ENCODE peak calls at places on chromosomes 11 and 22, in five cellular contexts. One of them, this sample, is unnamed.

GRCh38 chr11:130156108-130157022 is 3.2 kb upstream of the ST14 start:
- DNase-seq in heart right ventricle: no peak
- DNase-seq in cardiac muscle cell: no peak
- DNase-seq in lower lobe of right lung: no peak
- DNase-seq in tibial nerve: no peak
- DNase-seq in this sample: no peak

GRCh38 chr22:39244496-39245129 is at the start of gene PDGFB:
- DNase-seq in heart right ventricle: peak; percentile 79
- DNase-seq in cardiac muscle cell: peak; percentile 60
- DNase-seq in lower lobe of right lung: no peak
- DNase-seq in tibial nerve: peak; percentile 35
- DNase-seq in this sample: no peak

GRCh38 chr11:18065572-18065971 is 19.5 kb upstream of the TPH1 start:
- DNase-seq in heart right ventricle: no peak
- DNase-seq in cardiac muscle cell: peak; percentile 26
- DNase-seq in lower lobe of right lung: no peak
- DNase-seq in tibial nerve: no peak
- DNase-seq in this sample: no peak

GRCh38 chr22:36331306-36331911 is 56.4 kb downstream of the MYH9 start:
- DNase-seq in heart right ventricle: peak; percentile 85
- DNase-seq in cardiac muscle cell: peak; percentile 74
- DNase-seq in lower lobe of right lung: peak; percentile 89
- DNase-seq in tibial nerve: peak; percentile 61
- DNase-seq in this sample: peak; percentile 90

GRCh38 chr11:128324531-128325141 is 262.7 kb downstream of the ETS1 start:
- DNase-seq in heart right ventricle: no peak
- DNase-seq in cardiac muscle cell: peak; percentile 43
- DNase-seq in lower lobe of right lung: no peak
- DNase-seq in tibial nerve: no peak
- DNase-seq in this sample: peak; percentile 43

GRCh38 chr11:17528181-17528691 is 16.0 kb downstream of the USH1C start:
- DNase-seq in heart right ventricle: peak; percentile 47
- DNase-seq in cardiac muscle cell: peak; percentile 77
- DNase-seq in lower lobe of right lung: no peak
- DNase-seq in tibial nerve: peak; percentile 28
- DNase-seq in this sample: peak; percentile 75

GRCh38 chr11:108498046-108498815 is at the start of gene POGLUT3:
- DNase-seq in heart right ventricle: peak; percentile 48
- DNase-seq in cardiac muscle cell: peak; percentile 76
- DNase-seq in lower lobe of right lung: peak; percentile 67
- DNase-seq in tibial nerve: peak; percentile 29
- DNase-seq in this sample: peak; percentile 61

GRCh38 chr11:77322506-77322905 is 21.0 kb upstream of the GDPD4 start:
- DNase-seq in heart right ventricle: peak; percentile 5
- DNase-seq in cardiac muscle cell: no peak
- DNase-seq in lower lobe of right lung: no peak
- DNase-seq in tibial nerve: no peak
- DNase-seq in this sample: no peak

GRCh38 chr11:1044160-1044559 is 7.6 kb upstream of the MUC6 start:
- DNase-seq in heart right ventricle: no peak
- DNase-seq in cardiac muscle cell: no peak
- DNase-seq in lower lobe of right lung: no peak
- DNase-seq in tibial nerve: no peak
- DNase-seq in this sample: no peak

GRCh38 chr11:9172394-9172793 is 81.0 kb upstream of the SCUBE2 start:
- DNase-seq in heart right ventricle: no peak
- DNase-seq in cardiac muscle cell: no peak
- DNase-seq in lower lobe of right lung: no peak
- DNase-seq in tibial nerve: no peak
- DNase-seq in this sample: no peak

GRCh38 chr11:2886191-2886894 is 768 bp upstream of the CDKN1C start:
- DNase-seq in heart right ventricle: peak; percentile 40
- DNase-seq in cardiac muscle cell: peak; percentile 85
- DNase-seq in lower lobe of right lung: peak; percentile 66
- DNase-seq in tibial nerve: no peak
- DNase-seq in this sample: peak; percentile 87

GRCh38 chr22:28283025-28283654 is 364.1 kb upstream of the PITPNB start:
- DNase-seq in heart right ventricle: peak; percentile 8
- DNase-seq in cardiac muscle cell: no peak
- DNase-seq in lower lobe of right lung: no peak
- DNase-seq in tibial nerve: peak; percentile 53
- DNase-seq in this sample: no peak

GRCh38 chr22:23466351-23466750 is 113.7 kb downstream of the IGLL1 start:
- DNase-seq in heart right ventricle: no peak
- DNase-seq in cardiac muscle cell: no peak
- DNase-seq in lower lobe of right lung: no peak
- DNase-seq in tibial nerve: no peak
- DNase-seq in this sample: no peak

GRCh38 chr11:57460756-57461749 is 725 bp downstream of the RTN4RL2 start:
- DNase-seq in heart right ventricle: no peak
- DNase-seq in cardiac muscle cell: no peak
- DNase-seq in lower lobe of right lung: no peak
- DNase-seq in tibial nerve: no peak
- DNase-seq in this sample: no peak

GRCh38 chr11:14894657-14895598 is 2.9 kb upstream of the CYP2R1 start:
- DNase-seq in heart right ventricle: no peak
- DNase-seq in cardiac muscle cell: no peak
- DNase-seq in lower lobe of right lung: peak; percentile 80
- DNase-seq in tibial nerve: peak; percentile 54
- DNase-seq in this sample: peak; percentile 65

GRCh38 chr11:27075655-27076054 is 35.0 kb downstream of the BBOX1 start:
- DNase-seq in heart right ventricle: no peak
- DNase-seq in cardiac muscle cell: no peak
- DNase-seq in lower lobe of right lung: no peak
- DNase-seq in tibial nerve: no peak
- DNase-seq in this sample: no peak

GRCh38 chr11:7603031-7603781 is 70.1 kb downstream of the CYB5R2 start:
- DNase-seq in heart right ventricle: no peak
- DNase-seq in cardiac muscle cell: no peak
- DNase-seq in lower lobe of right lung: no peak
- DNase-seq in tibial nerve: no peak
- DNase-seq in this sample: no peak

GRCh38 chr11:87722756-87723599 is 452.3 kb downstream of the RAB38 start:
- DNase-seq in heart right ventricle: peak; percentile 3
- DNase-seq in cardiac muscle cell: peak; percentile 11
- DNase-seq in lower lobe of right lung: no peak
- DNase-seq in tibial nerve: no peak
- DNase-seq in this sample: no peak

GRCh38 chr11:122646549-122647340 is 8.8 kb upstream of the UBASH3B start:
- DNase-seq in heart right ventricle: no peak
- DNase-seq in cardiac muscle cell: no peak
- DNase-seq in lower lobe of right lung: no peak
- DNase-seq in tibial nerve: no peak
- DNase-seq in this sample: no peak

GRCh38 chr11:66184728-66185127 is 83.7 kb upstream of the RAB1B start:
- DNase-seq in heart right ventricle: no peak
- DNase-seq in cardiac muscle cell: no peak
- DNase-seq in lower lobe of right lung: no peak
- DNase-seq in tibial nerve: no peak
- DNase-seq in this sample: no peak

DNA sequence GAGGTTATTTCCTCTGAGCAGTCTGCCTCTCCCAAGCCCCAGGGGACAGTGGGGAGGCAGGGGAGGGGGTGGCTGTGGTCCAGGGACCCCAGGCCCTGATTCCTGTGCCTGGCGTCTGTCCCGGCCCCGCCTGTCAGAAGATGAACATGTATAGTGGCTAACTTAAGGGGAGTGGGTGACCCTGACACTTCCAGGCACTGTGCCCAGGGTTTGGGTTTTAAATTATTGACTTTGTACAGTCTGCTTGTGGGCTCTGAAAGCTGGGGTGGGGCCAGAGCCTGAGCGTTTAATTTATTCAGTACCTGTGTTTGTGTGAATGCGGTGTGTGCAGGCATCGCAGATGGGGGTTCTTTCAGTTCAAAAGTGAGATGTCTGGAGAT is 3.1 kb downstream of the PIM3 start:
- DNase-seq in heart right ventricle: no peak
- DNase-seq in cardiac muscle cell: no peak
- DNase-seq in lower lobe of right lung: peak; percentile 45
- DNase-seq in tibial nerve: no peak
- DNase-seq in this sample: peak; percentile 34
- H3K27ac ChIP-seq in heart right ventricle: peak overlapping the region; percentile 95
- H3K27ac ChIP-seq in cardiac muscle cell: no peak overlapping the region
- H3K27ac ChIP-seq in lower lobe of right lung: peak overlapping the region; percentile 94
- H3K27ac ChIP-seq in tibial nerve: peak overlapping the region; percentile 95
- H3K27ac ChIP-seq in this sample: peak overlapping the region; percentile 97

GRCh38 chr11:114379394-114380069 is 20.8 kb downstream of the C11orf71 start:
- DNase-seq in heart right ventricle: no peak
- DNase-seq in cardiac muscle cell: no peak
- DNase-seq in lower lobe of right lung: no peak
- DNase-seq in tibial nerve: no peak
- DNase-seq in this sample: no peak

GRCh38 chr11:114386545-114386944 is 13.8 kb downstream of the C11orf71 start:
- DNase-seq in heart right ventricle: no peak
- DNase-seq in cardiac muscle cell: no peak
- DNase-seq in lower lobe of right lung: no peak
- DNase-seq in tibial nerve: no peak
- DNase-seq in this sample: no peak

GRCh38 chr11:114377612-114378267 is 22.6 kb downstream of the C11orf71 start:
- DNase-seq in heart right ventricle: no peak
- DNase-seq in cardiac muscle cell: no peak
- DNase-seq in lower lobe of right lung: no peak
- DNase-seq in tibial nerve: no peak
- DNase-seq in this sample: no peak

GRCh38 chr11:114384487-114384886 is 15.8 kb downstream of the C11orf71 start:
- DNase-seq in heart right ventricle: no peak
- DNase-seq in cardiac muscle cell: no peak
- DNase-seq in lower lobe of right lung: no peak
- DNase-seq in tibial nerve: no peak
- DNase-seq in this sample: no peak

GRCh38 chr11:114382509-114382908 is 17.8 kb downstream of the C11orf71 start:
- DNase-seq in heart right ventricle: no peak
- DNase-seq in cardiac muscle cell: no peak
- DNase-seq in lower lobe of right lung: no peak
- DNase-seq in tibial nerve: no peak
- DNase-seq in this sample: no peak
- TF ChIP-seq CTCF in heart right ventricle: no peak
- TF ChIP-seq CTCF in cardiac muscle cell: no peak
- TF ChIP-seq CTCF in lower lobe of right lung: no peak
- TF ChIP-seq CTCF in tibial nerve: no peak
- TF ChIP-seq CTCF in this sample: no peak

GRCh38 chr22:45334068-45334467 is 24.3 kb downstream of the FAM118A start:
- DNase-seq in heart right ventricle: no peak
- DNase-seq in cardiac muscle cell: no peak
- DNase-seq in lower lobe of right lung: no peak
- DNase-seq in tibial nerve: no peak
- DNase-seq in this sample: no peak

GRCh38 chr22:45336971-45337431 is 27.3 kb downstream of the FAM118A start:
- DNase-seq in heart right ventricle: peak; percentile 88
- DNase-seq in cardiac muscle cell: no peak
- DNase-seq in lower lobe of right lung: peak; percentile 67
- DNase-seq in tibial nerve: peak; percentile 62
- DNase-seq in this sample: no peak

GRCh38 chr22:45335854-45336492 is 26.2 kb downstream of the FAM118A start:
- DNase-seq in heart right ventricle: no peak
- DNase-seq in cardiac muscle cell: no peak
- DNase-seq in lower lobe of right lung: no peak
- DNase-seq in tibial nerve: no peak
- DNase-seq in this sample: no peak

GRCh38 chr22:45335021-45335818 is 25.5 kb downstream of the FAM118A start:
- DNase-seq in heart right ventricle: peak; percentile 84
- DNase-seq in cardiac muscle cell: peak; percentile 44
- DNase-seq in lower lobe of right lung: no peak
- DNase-seq in tibial nerve: no peak
- DNase-seq in this sample: no peak

GRCh38 chr22:45334528-45334927 is 24.8 kb downstream of the FAM118A start:
- DNase-seq in heart right ventricle: no peak
- DNase-seq in cardiac muscle cell: no peak
- DNase-seq in lower lobe of right lung: no peak
- DNase-seq in tibial nerve: no peak
- DNase-seq in this sample: no peak
- H3K36me3 ChIP-seq in heart right ventricle: no peaks in the 10 kb centered on the region
- H3K36me3 ChIP-seq in cardiac muscle cell: peaks cover 42% of the 10 kb centered on the region
- H3K36me3 ChIP-seq in lower lobe of right lung: peaks cover 78% of the 10 kb centered on the region
- H3K36me3 ChIP-seq in tibial nerve: peaks cover 94% of the 10 kb centered on the region
- H3K36me3 ChIP-seq in this sample: peaks cover 81% of the 10 kb centered on the region

DNA sequence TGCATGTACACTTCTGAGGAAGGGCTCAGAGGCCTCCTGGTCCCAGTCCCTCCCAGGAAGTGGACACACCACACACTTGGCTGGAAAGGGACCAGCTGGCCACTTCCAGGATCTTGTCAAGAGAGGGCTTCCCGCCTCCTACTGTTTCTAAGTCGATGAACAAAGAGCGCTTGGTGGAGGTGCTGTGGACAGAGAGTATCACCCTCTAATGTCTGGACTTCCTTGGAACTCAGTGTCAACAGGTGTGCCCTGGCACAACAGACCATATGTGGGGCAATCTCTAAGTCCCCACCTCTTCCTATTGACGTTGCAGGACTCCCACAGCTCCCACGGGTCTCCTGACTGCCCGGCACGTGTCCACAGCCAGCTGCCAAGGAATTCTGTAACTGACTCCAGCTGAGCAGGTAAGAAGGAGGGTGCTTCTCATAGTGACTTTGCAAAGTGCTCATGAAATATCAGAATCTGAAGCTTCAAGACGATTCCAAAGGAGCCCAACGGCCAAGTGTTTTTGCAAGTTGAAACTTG is 16.1 kb downstream of the POU2AF1 start:
- DNase-seq in heart right ventricle: no peak
- DNase-seq in cardiac muscle cell: no peak
- DNase-seq in lower lobe of right lung: peak; percentile 83
- DNase-seq in tibial nerve: no peak
- DNase-seq in this sample: no peak
- H3K27ac ChIP-seq in heart right ventricle: no peak overlapping the region
- H3K27ac ChIP-seq in cardiac muscle cell: no peak overlapping the region
- H3K27ac ChIP-seq in lower lobe of right lung: no peak overlapping the region
- H3K27ac ChIP-seq in tibial nerve: no peak overlapping the region
- H3K27ac ChIP-seq in this sample: no peak overlapping the region

This sample was measured in left lung.